ENCODE peak calls at places on chromosomes 12 and 14, in seven cellular contexts. C is Caco-2, P is fibroblast of the aortic adventitia, H is thoracic aorta, A is WERI-Rb-1, Z is endodermal cell, E is pancreas. Q is an unnamed sample.

GRCh38 chr12:92255741-92256140 is 110.1 kb upstream of the BTG1 start:
- DNase-seq in C (no peak), P (no peak), H (no peak), A (no peak), Z (no peak), E (no peak), Q (no peak)

GRCh38 chr12:31803306-31804184 is 74.7 kb upstream of the AMN1 start:
- DNase-seq in C (no peak), P (no peak), H (no peak), A (no peak), Z (no peak), E (no peak), Q (no peak)

GRCh38 chr14:96140964-96141363 is 63.7 kb upstream of the BDKRB2 start:
- DNase-seq in C (no peak), P (peak), H (no peak), A (no peak), Z (no peak), E (no peak), Q (no peak)

GRCh38 chr12:57340104-57340503 is 89.1 kb upstream of the STAC3 start:
- DNase-seq in C (no peak), P (peak), H (no peak), A (no peak), Z (no peak), E (no peak), Q (no peak)

GRCh38 chr14:94936901-94937321 is 167.0 kb upstream of the GSC start:
- DNase-seq in C (no peak), P (no peak), H (no peak), A (peak), Z (no peak), E (peak), Q (no peak)

GRCh38 chr14:68772761-68773381 is 20.0 kb downstream of the ZFP36L1 start:
- DNase-seq in C (no peak), P (no peak), H (no peak), A (no peak), Z (no peak), E (no peak), Q (peak)

GRCh38 chr12:81888341-81888740 is 129.2 kb upstream of the PPFIA2 start:
- DNase-seq in C (no peak), P (no peak), H (no peak), A (no peak), Z (no peak), E (no peak), Q (no peak)

GRCh38 chr12:1529862-1530591 is 64.4 kb downstream of the FBXL14 start:
- DNase-seq in C (no peak), P (no peak), H (no peak), A (peak), Z (peak), E (peak), Q (peak)

GRCh38 chr12:60421741-60422140 is 825.9 kb downstream of the SLC16A7 start:
- DNase-seq in C (no peak), P (no peak), H (no peak), A (no peak), Z (no peak), E (no peak), Q (no peak)

GRCh38 chr14:44889600-44890479 is 71.9 kb downstream of the KLHL28 start:
- DNase-seq in C (no peak), P (no peak), H (no peak), A (no peak), Z (no peak), E (no peak), Q (no peak)

GRCh38 chr12:71958993-71959588 is 20.4 kb downstream of the TPH2 start:
- DNase-seq in C (no peak), P (peak), H (no peak), A (no peak), Z (no peak), E (no peak), Q (no peak)

GRCh38 chr12:131606218-131606899 is 104.5 kb upstream of the SFSWAP start:
- DNase-seq in C (no peak), P (no peak), H (no peak), A (no peak), Z (no peak), E (no peak), Q (peak)

GRCh38 chr14:44963775-44964380 is 1.9 kb downstream of the TOGARAM1 start:
- DNase-seq in C (no peak), P (peak), H (no peak), A (no peak), Z (peak), E (no peak), Q (no peak)

GRCh38 chr12:123363743-123364531 is 710 bp downstream of the SBNO1 start:
- DNase-seq in C (peak), P (no peak), H (no peak), A (peak), Z (peak), E (peak), Q (peak)

GRCh38 chr12:66963901-66964300 is 285.0 kb upstream of the GRIP1 start:
- DNase-seq in C (no peak), P (no peak), H (no peak), A (no peak), Z (no peak), E (no peak), Q (no peak)

GRCh38 chr12:132021031-132021871 is 71.5 kb downstream of the EP400 start:
- DNase-seq in C (no peak), P (no peak), H (no peak), A (no peak), Z (no peak), E (no peak), Q (no peak)

GRCh38 chr14:55102141-55102547 is 26.9 kb upstream of the LGALS3 start:
- DNase-seq in C (no peak), P (peak), H (no peak), A (no peak), Z (peak), E (peak), Q (no peak)

DNA sequence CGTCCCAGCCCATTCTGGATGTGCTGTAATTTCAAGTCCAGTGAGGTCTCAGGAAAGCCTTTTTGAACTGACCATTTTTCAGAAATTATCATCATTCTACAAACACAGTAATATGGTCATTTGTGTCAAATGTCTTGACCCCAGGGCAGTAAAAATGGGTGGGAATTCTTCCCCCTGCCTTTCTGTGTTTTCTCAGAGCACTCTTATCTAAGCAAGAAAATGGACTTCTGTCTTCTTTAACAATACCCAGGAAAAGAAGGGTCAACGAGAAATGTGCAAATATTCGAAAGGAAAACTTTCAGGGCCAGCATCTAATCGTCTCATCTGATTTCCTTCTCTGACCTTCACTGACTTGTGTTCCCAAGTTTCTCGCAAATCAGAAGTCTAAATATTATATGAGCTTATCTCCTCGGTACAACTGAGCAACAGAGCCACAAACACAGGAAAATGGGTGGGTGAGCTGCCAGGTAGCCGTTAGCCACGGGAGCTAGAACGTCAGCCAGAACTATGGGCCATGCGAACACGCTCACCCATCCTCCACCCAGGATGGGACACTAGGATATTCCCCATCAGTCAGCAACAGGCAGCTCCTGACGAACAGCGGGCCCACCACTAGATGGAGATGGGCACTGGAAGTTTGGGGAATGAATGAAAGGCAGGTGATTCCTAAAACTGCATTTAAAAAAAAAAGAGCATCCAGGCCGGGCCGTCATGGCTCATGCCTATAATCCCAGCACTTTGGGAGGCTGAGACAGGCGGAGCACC is 57.1 kb downstream of the VWF start:
- DNase-seq in C (peak), P (peak), H (no peak), A (peak), Z (peak), E (no peak), Q (no peak)
- TF ChIP-seq CTCF in C (peak), P (peak), H (peak), A (peak), Z (peak), E (no peak), Q (no peak)

GRCh38 chr12:28507055-28507454 is 316.8 kb downstream of the CCDC91 start:
- DNase-seq in C (no peak), P (peak), H (no peak), A (no peak), Z (no peak), E (no peak), Q (no peak)

GRCh38 chr12:28507867-28508266 is 317.6 kb downstream of the CCDC91 start:
- DNase-seq in C (no peak), P (no peak), H (no peak), A (no peak), Z (no peak), E (no peak), Q (no peak)

GRCh38 chr12:28500373-28501024 is 310.2 kb downstream of the CCDC91 start:
- DNase-seq in C (no peak), P (peak), H (no peak), A (no peak), Z (no peak), E (no peak), Q (no peak)

DNA sequence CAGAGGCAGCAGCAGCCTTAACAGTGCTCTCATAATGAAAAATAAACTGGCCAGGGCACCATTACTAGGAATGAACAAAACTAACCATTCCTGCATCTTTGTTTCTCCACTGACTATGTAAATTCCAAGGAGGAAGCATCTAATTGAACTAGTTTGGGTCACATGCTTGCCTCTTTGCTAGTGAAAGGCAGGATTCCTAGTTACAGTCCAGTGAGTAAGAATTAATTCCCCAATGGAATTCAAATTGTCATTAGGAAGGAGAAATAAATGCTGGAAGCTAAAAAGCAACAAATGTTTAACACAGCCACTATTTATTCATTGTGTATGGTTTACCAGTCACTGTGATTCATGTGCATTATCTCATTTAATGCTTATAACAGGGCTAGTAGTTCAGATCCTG is 316.0 kb downstream of the CCDC91 start:
- DNase-seq in C (no peak), P (no peak), H (no peak), A (no peak), Z (no peak), E (no peak), Q (no peak)
- TF ChIP-seq CTCF in C (no peak), P (no peak), H (no peak), A (no peak), Z (no peak), E (no peak), Q (no peak)

GRCh38 chr14:103031956-103032355 is 25.4 kb downstream of the CDC42BPB start:
- DNase-seq in C (no peak), P (no peak), H (no peak), A (peak), Z (peak), E (peak), Q (peak)
- TF ChIP-seq CTCF in C (no peak), P (no peak), H (no peak), A (peak), Z (peak), E (no peak), Q (no peak)

DNA sequence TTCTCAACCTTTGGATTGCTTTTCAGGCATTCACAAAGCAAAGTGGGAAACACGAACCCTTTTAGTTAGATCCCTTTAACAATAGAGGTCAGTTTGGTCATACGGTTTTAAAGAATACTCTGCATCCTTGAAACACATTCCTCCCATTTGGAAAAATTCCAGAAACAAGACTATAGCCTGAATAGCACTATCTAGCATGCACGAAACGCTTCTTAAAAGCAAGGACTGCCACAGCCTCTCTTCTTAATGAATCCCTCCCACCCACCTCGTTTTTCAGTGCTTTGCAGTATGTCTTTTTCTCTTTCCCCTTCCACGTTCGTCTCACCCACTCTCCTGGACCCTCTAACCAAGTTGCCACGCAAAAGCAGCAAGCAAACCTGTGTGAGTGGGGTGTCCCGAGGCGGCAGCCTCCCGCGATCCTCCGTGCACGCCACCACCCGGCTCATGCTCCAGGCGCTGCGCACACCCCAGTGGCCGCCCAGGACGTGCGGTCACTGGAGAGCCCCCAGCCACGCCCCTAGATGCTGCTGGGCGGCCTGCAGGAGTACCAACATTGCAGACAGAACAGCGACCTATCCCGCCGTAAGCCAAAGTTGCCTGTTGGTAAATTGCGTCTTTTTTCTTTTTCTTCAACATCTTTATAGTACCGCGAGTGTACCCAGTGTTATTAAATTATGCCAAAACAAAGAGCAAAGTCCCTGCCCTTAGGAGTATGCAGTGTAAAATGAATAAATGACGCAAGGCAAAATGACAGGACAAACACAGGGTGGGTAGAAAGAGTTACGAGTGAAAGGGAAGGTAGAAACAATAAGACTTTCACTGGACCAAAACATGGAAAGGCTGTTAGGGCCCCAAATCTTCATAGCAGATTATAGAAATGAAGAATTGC is at the start of gene SLC38A4:
- DNase-seq in C (peak), P (peak), H (no peak), A (no peak), Z (peak), E (peak), Q (peak)
- TF ChIP-seq CTCF in C (no peak), P (peak), H (no peak), A (no peak), Z (peak), E (no peak), Q (no peak)

Q was measured in glutamatergic neuron.